ENCODE peak calls at places on chromosome 15, in five cellular contexts. H is activated CD4-positive, CD25-positive, alpha-beta regulatory T cell treated with anti-CD3 and anti-CD28 coated beads, Interleukin-2, amount 50 U/mL, for 72 hours; Q is astrocyte of the spinal cord; W is GM04504; F is GM18507. V is an unnamed sample.

GRCh38 chr15:69996842-69997478 is 100.8 kb downstream of the TLE3 start:
- DNase-seq in H (no peak), Q (no peak), W (no peak), F (no peak), V (no peak)

GRCh38 chr15:61115241-61115640 is 113.9 kb downstream of the RORA start:
- DNase-seq in H (no peak), Q (peak), W (no peak), F (no peak), V (no peak)

GRCh38 chr15:69848551-69849231 is 249.0 kb downstream of the TLE3 start:
- DNase-seq in H (no peak), Q (no peak), W (no peak), F (no peak), V (no peak)

GRCh38 chr15:63818628-63819027 is 15.1 kb downstream of the HERC1 start:
- DNase-seq in H (no peak), Q (no peak), W (no peak), F (no peak), V (no peak)

GRCh38 chr15:88834211-88834812 is 31.1 kb downstream of the ACAN start:
- DNase-seq in H (no peak), Q (peak), W (no peak), F (no peak), V (peak)

GRCh38 chr15:51841401-51842040 is 12.1 kb downstream of the TMOD3 start:
- DNase-seq in H (no peak), Q (no peak), W (no peak), F (no peak), V (no peak)

GRCh38 chr15:50315814-50316630 is 39.0 kb downstream of the GABPB1 start:
- DNase-seq in H (no peak), Q (peak), W (peak), F (no peak), V (no peak)

GRCh38 chr15:42385206-42385979 is 26.1 kb downstream of the CAPN3 start:
- DNase-seq in H (no peak), Q (peak), W (no peak), F (no peak), V (peak)

GRCh38 chr15:61996056-61996635 is 64.1 kb downstream of the VPS13C start:
- DNase-seq in H (no peak), Q (no peak), W (no peak), F (no peak), V (no peak)

GRCh38 chr15:56732881-56733130 is 503 bp downstream of the ZNF280D start:
- DNase-seq in H (no peak), Q (peak), W (no peak), F (no peak), V (peak)

GRCh38 chr15:74324714-74325113 is 42.7 kb downstream of the CYP11A1 start:
- DNase-seq in H (no peak), Q (no peak), W (no peak), F (no peak), V (no peak)

V was measured in brain microvascular endothelial cell.